ENCODE peak calls at places on chromosomes 16 and 17, in nine cellular contexts. One of them, this sample, is unnamed.

GRCh38 chr16:56093055-56093454 is 98.2 kb upstream of the GNAO1 start:
- DNase-seq in NCI-H446: no peak
- DNase-seq in effector memory CD8-positive, alpha-beta T cell: no peak
- DNase-seq in AG04450: no peak
- DNase-seq in Calu3: no peak
- DNase-seq in ACHN: no peak
- DNase-seq in SW 1271: no peak
- DNase-seq in amygdala: no peak
- DNase-seq in activated naive CD8-positive, alpha-beta T cell treated with anti-CD3 and anti-CD28 coated beads, Interleukin-2, amount 50 U/mL, for 24 hours: no peak
- DNase-seq in this sample: no peak

GRCh38 chr17:58304735-58305486 is 23.7 kb downstream of the TSPOAP1 start:
- DNase-seq in AG04450: no peak
- DNase-seq in amygdala: no peak
- DNase-seq in NCI-H446: no peak
- DNase-seq in Calu3: no peak
- DNase-seq in activated naive CD8-positive, alpha-beta T cell treated with anti-CD3 and anti-CD28 coated beads, Interleukin-2, amount 50 U/mL, for 24 hours: no peak
- DNase-seq in SW 1271: no peak
- DNase-seq in ACHN: no peak
- DNase-seq in effector memory CD8-positive, alpha-beta T cell: no peak
- DNase-seq in this sample: no peak

GRCh38 chr16:74760007-74760767 is 14.4 kb downstream of the FA2H start:
- DNase-seq in Calu3: peak; percentile 91
- DNase-seq in AG04450: peak; percentile 13
- DNase-seq in effector memory CD8-positive, alpha-beta T cell: no peak
- DNase-seq in activated naive CD8-positive, alpha-beta T cell treated with anti-CD3 and anti-CD28 coated beads, Interleukin-2, amount 50 U/mL, for 24 hours: no peak
- DNase-seq in NCI-H446: no peak
- DNase-seq in amygdala: no peak
- DNase-seq in SW 1271: no peak
- DNase-seq in ACHN: peak; percentile 98
- DNase-seq in this sample: no peak

GRCh38 chr17:39450847-39451581 is at the start of gene MED1:
- DNase-seq in AG04450: peak; percentile 96
- DNase-seq in NCI-H446: peak; percentile 98
- DNase-seq in amygdala: peak; percentile 81
- DNase-seq in activated naive CD8-positive, alpha-beta T cell treated with anti-CD3 and anti-CD28 coated beads, Interleukin-2, amount 50 U/mL, for 24 hours: peak; percentile 90
- DNase-seq in effector memory CD8-positive, alpha-beta T cell: peak; percentile 89
- DNase-seq in SW 1271: peak; percentile 96
- DNase-seq in Calu3: peak; percentile 100
- DNase-seq in ACHN: peak; percentile 99
- DNase-seq in this sample: peak; percentile 95

GRCh38 chr17:12053552-12053951 is 32.9 kb downstream of the MAP2K4 start:
- DNase-seq in SW 1271: no peak
- DNase-seq in ACHN: no peak
- DNase-seq in AG04450: no peak
- DNase-seq in amygdala: no peak
- DNase-seq in activated naive CD8-positive, alpha-beta T cell treated with anti-CD3 and anti-CD28 coated beads, Interleukin-2, amount 50 U/mL, for 24 hours: no peak
- DNase-seq in Calu3: no peak
- DNase-seq in NCI-H446: no peak
- DNase-seq in effector memory CD8-positive, alpha-beta T cell: no peak
- DNase-seq in this sample: no peak

GRCh38 chr17:333626-334396 is 18.8 kb downstream of the RPH3AL start:
- DNase-seq in SW 1271: no peak
- DNase-seq in amygdala: peak; percentile 33
- DNase-seq in activated naive CD8-positive, alpha-beta T cell treated with anti-CD3 and anti-CD28 coated beads, Interleukin-2, amount 50 U/mL, for 24 hours: no peak
- DNase-seq in NCI-H446: no peak
- DNase-seq in AG04450: peak; percentile 7
- DNase-seq in ACHN: no peak
- DNase-seq in effector memory CD8-positive, alpha-beta T cell: no peak
- DNase-seq in Calu3: no peak
- DNase-seq in this sample: no peak

GRCh38 chr17:48046296-48046695 is 1.9 kb upstream of the NFE2L1 start:
- DNase-seq in ACHN: no peak
- DNase-seq in NCI-H446: no peak
- DNase-seq in AG04450: no peak
- DNase-seq in activated naive CD8-positive, alpha-beta T cell treated with anti-CD3 and anti-CD28 coated beads, Interleukin-2, amount 50 U/mL, for 24 hours: no peak
- DNase-seq in Calu3: no peak
- DNase-seq in effector memory CD8-positive, alpha-beta T cell: no peak
- DNase-seq in amygdala: no peak
- DNase-seq in SW 1271: no peak
- DNase-seq in this sample: no peak

GRCh38 chr17:73826872-73827228 is 182.6 kb upstream of the SDK2 start:
- DNase-seq in activated naive CD8-positive, alpha-beta T cell treated with anti-CD3 and anti-CD28 coated beads, Interleukin-2, amount 50 U/mL, for 24 hours: no peak
- DNase-seq in SW 1271: no peak
- DNase-seq in Calu3: no peak
- DNase-seq in amygdala: no peak
- DNase-seq in effector memory CD8-positive, alpha-beta T cell: no peak
- DNase-seq in ACHN: no peak
- DNase-seq in AG04450: no peak
- DNase-seq in NCI-H446: no peak
- DNase-seq in this sample: no peak

GRCh38 chr16:47046726-47047602 is 73.5 kb upstream of the DNAJA2 start:
- DNase-seq in amygdala: no peak
- DNase-seq in effector memory CD8-positive, alpha-beta T cell: no peak
- DNase-seq in Calu3: no peak
- DNase-seq in SW 1271: no peak
- DNase-seq in AG04450: no peak
- DNase-seq in activated naive CD8-positive, alpha-beta T cell treated with anti-CD3 and anti-CD28 coated beads, Interleukin-2, amount 50 U/mL, for 24 hours: no peak
- DNase-seq in ACHN: no peak
- DNase-seq in NCI-H446: no peak
- DNase-seq in this sample: no peak

GRCh38 chr16:3508736-3509135 is 7.9 kb downstream of the CLUAP1 start:
- DNase-seq in ACHN: no peak
- DNase-seq in Calu3: no peak
- DNase-seq in SW 1271: no peak
- DNase-seq in NCI-H446: no peak
- DNase-seq in activated naive CD8-positive, alpha-beta T cell treated with anti-CD3 and anti-CD28 coated beads, Interleukin-2, amount 50 U/mL, for 24 hours: no peak
- DNase-seq in effector memory CD8-positive, alpha-beta T cell: no peak
- DNase-seq in AG04450: no peak
- DNase-seq in amygdala: no peak
- DNase-seq in this sample: no peak

GRCh38 chr16:89710709-89711564 is 9.4 kb upstream of the SPATA2L start:
- DNase-seq in NCI-H446: no peak
- DNase-seq in AG04450: no peak
- DNase-seq in SW 1271: no peak
- DNase-seq in activated naive CD8-positive, alpha-beta T cell treated with anti-CD3 and anti-CD28 coated beads, Interleukin-2, amount 50 U/mL, for 24 hours: no peak
- DNase-seq in Calu3: no peak
- DNase-seq in ACHN: no peak
- DNase-seq in effector memory CD8-positive, alpha-beta T cell: no peak
- DNase-seq in amygdala: no peak
- DNase-seq in this sample: no peak

GRCh38 chr17:62871291-62871690 is 63.2 kb upstream of the MARCHF10 start:
- DNase-seq in Calu3: no peak
- DNase-seq in NCI-H446: no peak
- DNase-seq in activated naive CD8-positive, alpha-beta T cell treated with anti-CD3 and anti-CD28 coated beads, Interleukin-2, amount 50 U/mL, for 24 hours: no peak
- DNase-seq in SW 1271: no peak
- DNase-seq in AG04450: no peak
- DNase-seq in effector memory CD8-positive, alpha-beta T cell: no peak
- DNase-seq in ACHN: no peak
- DNase-seq in amygdala: no peak
- DNase-seq in this sample: no peak

GRCh38 chr16:84080378-84080777 is 36.4 kb downstream of the MBTPS1 start:
- DNase-seq in effector memory CD8-positive, alpha-beta T cell: no peak
- DNase-seq in ACHN: no peak
- DNase-seq in AG04450: no peak
- DNase-seq in SW 1271: no peak
- DNase-seq in activated naive CD8-positive, alpha-beta T cell treated with anti-CD3 and anti-CD28 coated beads, Interleukin-2, amount 50 U/mL, for 24 hours: no peak
- DNase-seq in Calu3: no peak
- DNase-seq in NCI-H446: no peak
- DNase-seq in amygdala: no peak
- DNase-seq in this sample: no peak

GRCh38 chr17:1122681-1123396 is 56.9 kb downstream of the ABR start:
- DNase-seq in ACHN: peak; percentile 74
- DNase-seq in amygdala: no peak
- DNase-seq in SW 1271: no peak
- DNase-seq in activated naive CD8-positive, alpha-beta T cell treated with anti-CD3 and anti-CD28 coated beads, Interleukin-2, amount 50 U/mL, for 24 hours: peak; percentile 88
- DNase-seq in effector memory CD8-positive, alpha-beta T cell: peak; percentile 87
- DNase-seq in Calu3: peak; percentile 88
- DNase-seq in AG04450: peak; percentile 23
- DNase-seq in NCI-H446: peak; percentile 51
- DNase-seq in this sample: no peak

GRCh38 chr17:31388770-31389672 is 2.5 kb upstream of the RAB11FIP4 start:
- DNase-seq in effector memory CD8-positive, alpha-beta T cell: peak; percentile 37
- DNase-seq in ACHN: peak; percentile 39
- DNase-seq in SW 1271: no peak
- DNase-seq in amygdala: no peak
- DNase-seq in activated naive CD8-positive, alpha-beta T cell treated with anti-CD3 and anti-CD28 coated beads, Interleukin-2, amount 50 U/mL, for 24 hours: peak; percentile 56
- DNase-seq in AG04450: no peak
- DNase-seq in NCI-H446: peak; percentile 8
- DNase-seq in Calu3: peak; percentile 40
- DNase-seq in this sample: no peak

GRCh38 chr16:20243731-20244281 is 83.5 kb downstream of the GP2 start:
- DNase-seq in AG04450: no peak
- DNase-seq in activated naive CD8-positive, alpha-beta T cell treated with anti-CD3 and anti-CD28 coated beads, Interleukin-2, amount 50 U/mL, for 24 hours: no peak
- DNase-seq in ACHN: no peak
- DNase-seq in SW 1271: no peak
- DNase-seq in effector memory CD8-positive, alpha-beta T cell: no peak
- DNase-seq in Calu3: no peak
- DNase-seq in NCI-H446: no peak
- DNase-seq in amygdala: no peak
- DNase-seq in this sample: no peak

GRCh38 chr17:45353047-45353446 is 36.2 kb upstream of the MAP3K14 start:
- DNase-seq in amygdala: no peak
- DNase-seq in ACHN: no peak
- DNase-seq in Calu3: no peak
- DNase-seq in SW 1271: no peak
- DNase-seq in NCI-H446: no peak
- DNase-seq in AG04450: no peak
- DNase-seq in effector memory CD8-positive, alpha-beta T cell: no peak
- DNase-seq in activated naive CD8-positive, alpha-beta T cell treated with anti-CD3 and anti-CD28 coated beads, Interleukin-2, amount 50 U/mL, for 24 hours: peak; percentile 54
- DNase-seq in this sample: no peak

GRCh38 chr17:13302983-13303382 is 285.2 kb upstream of the ELAC2 start:
- DNase-seq in ACHN: no peak
- DNase-seq in AG04450: no peak
- DNase-seq in Calu3: no peak
- DNase-seq in NCI-H446: no peak
- DNase-seq in effector memory CD8-positive, alpha-beta T cell: no peak
- DNase-seq in activated naive CD8-positive, alpha-beta T cell treated with anti-CD3 and anti-CD28 coated beads, Interleukin-2, amount 50 U/mL, for 24 hours: no peak
- DNase-seq in amygdala: no peak
- DNase-seq in SW 1271: no peak
- DNase-seq in this sample: no peak

GRCh38 chr16:67719778-67720144 is 645 bp upstream of the GFOD2 start:
- DNase-seq in ACHN: peak; percentile 64
- DNase-seq in activated naive CD8-positive, alpha-beta T cell treated with anti-CD3 and anti-CD28 coated beads, Interleukin-2, amount 50 U/mL, for 24 hours: peak; percentile 20
- DNase-seq in Calu3: peak; percentile 22
- DNase-seq in NCI-H446: no peak
- DNase-seq in effector memory CD8-positive, alpha-beta T cell: no peak
- DNase-seq in AG04450: peak; percentile 11
- DNase-seq in amygdala: peak; percentile 27
- DNase-seq in SW 1271: no peak
- DNase-seq in this sample: no peak

GRCh38 chr17:15431201-15431600 is 36.2 kb downstream of the CDRT4 start:
- DNase-seq in activated naive CD8-positive, alpha-beta T cell treated with anti-CD3 and anti-CD28 coated beads, Interleukin-2, amount 50 U/mL, for 24 hours: no peak
- DNase-seq in SW 1271: no peak
- DNase-seq in NCI-H446: no peak
- DNase-seq in Calu3: no peak
- DNase-seq in AG04450: no peak
- DNase-seq in effector memory CD8-positive, alpha-beta T cell: no peak
- DNase-seq in ACHN: no peak
- DNase-seq in amygdala: no peak
- DNase-seq in this sample: no peak

GRCh38 chr16:17364319-17365210 is 106.2 kb downstream of the XYLT1 start:
- DNase-seq in effector memory CD8-positive, alpha-beta T cell: peak; percentile 54
- DNase-seq in activated naive CD8-positive, alpha-beta T cell treated with anti-CD3 and anti-CD28 coated beads, Interleukin-2, amount 50 U/mL, for 24 hours: no peak
- DNase-seq in Calu3: peak; percentile 41
- DNase-seq in NCI-H446: no peak
- DNase-seq in amygdala: no peak
- DNase-seq in SW 1271: no peak
- DNase-seq in AG04450: peak; percentile 82
- DNase-seq in ACHN: no peak
- DNase-seq in this sample: no peak

GRCh38 chr17:33521784-33522183 is 228.7 kb upstream of the ASIC2 start:
- DNase-seq in effector memory CD8-positive, alpha-beta T cell: no peak
- DNase-seq in AG04450: no peak
- DNase-seq in Calu3: peak; percentile 45
- DNase-seq in NCI-H446: no peak
- DNase-seq in ACHN: peak; percentile 38
- DNase-seq in activated naive CD8-positive, alpha-beta T cell treated with anti-CD3 and anti-CD28 coated beads, Interleukin-2, amount 50 U/mL, for 24 hours: no peak
- DNase-seq in amygdala: no peak
- DNase-seq in SW 1271: no peak
- DNase-seq in this sample: no peak

GRCh38 chr16:29674188-29674587 is 4.8 kb upstream of the QPRT start:
- DNase-seq in SW 1271: no peak
- DNase-seq in NCI-H446: no peak
- DNase-seq in amygdala: peak; percentile 79
- DNase-seq in Calu3: no peak
- DNase-seq in AG04450: no peak
- DNase-seq in activated naive CD8-positive, alpha-beta T cell treated with anti-CD3 and anti-CD28 coated beads, Interleukin-2, amount 50 U/mL, for 24 hours: no peak
- DNase-seq in ACHN: no peak
- DNase-seq in effector memory CD8-positive, alpha-beta T cell: no peak
- DNase-seq in this sample: no peak

GRCh38 chr17:58187675-58188074 is 4.9 kb upstream of the EPX start:
- DNase-seq in amygdala: no peak
- DNase-seq in Calu3: no peak
- DNase-seq in NCI-H446: no peak
- DNase-seq in effector memory CD8-positive, alpha-beta T cell: no peak
- DNase-seq in AG04450: no peak
- DNase-seq in SW 1271: no peak
- DNase-seq in ACHN: no peak
- DNase-seq in activated naive CD8-positive, alpha-beta T cell treated with anti-CD3 and anti-CD28 coated beads, Interleukin-2, amount 50 U/mL, for 24 hours: no peak
- DNase-seq in this sample: no peak

GRCh38 chr17:65559802-65560627 is 1.4 kb downstream of the AXIN2 start:
- DNase-seq in SW 1271: no peak
- DNase-seq in AG04450: no peak
- DNase-seq in ACHN: no peak
- DNase-seq in Calu3: no peak
- DNase-seq in effector memory CD8-positive, alpha-beta T cell: peak; percentile 11
- DNase-seq in amygdala: no peak
- DNase-seq in NCI-H446: no peak
- DNase-seq in activated naive CD8-positive, alpha-beta T cell treated with anti-CD3 and anti-CD28 coated beads, Interleukin-2, amount 50 U/mL, for 24 hours: peak; percentile 27
- DNase-seq in this sample: no peak

This sample was measured in iPS DF 19.7.